ENCODE peak calls at places on chromosomes 5 and 9, in five cellular contexts. W is thoracic aorta, B is transverse colon, I is upper lobe of right lung, K is GM23338. E is an unnamed sample.

GRCh38 chr9:6764570-6765334 is 7.0 kb downstream of the KDM4C start:
- DNase-seq in W (no peak), B (no peak), I (no peak), K (peak; percentile 36), E (no peak)

GRCh38 chr9:81492710-81493447 is 196.5 kb downstream of the TLE1 start:
- DNase-seq in W (no peak), B (no peak), I (no peak), K (no peak), E (no peak)

GRCh38 chr5:143142596-143143435 is 260.7 kb downstream of the NR3C1 start:
- DNase-seq in W (peak; percentile 49), B (no peak), I (no peak), K (no peak), E (no peak)

GRCh38 chr9:2234371-2234893 is 219.3 kb downstream of the SMARCA2 start:
- DNase-seq in W (no peak), B (no peak), I (no peak), K (no peak), E (no peak)

GRCh38 chr5:14208071-14209021 is 65.2 kb downstream of the TRIO start:
- DNase-seq in W (no peak), B (peak; percentile 59), I (no peak), K (no peak), E (no peak)

GRCh38 chr5:176536132-176536901 is 885 bp downstream of the RNF44 start:
- DNase-seq in W (peak; percentile 53), B (peak; percentile 85), I (peak; percentile 90), K (peak; percentile 83), E (peak; percentile 57)

GRCh38 chr9:93129691-93130500 is 4.2 kb downstream of the NINJ1 start:
- DNase-seq in W (no peak), B (peak; percentile 12), I (no peak), K (no peak), E (no peak)

GRCh38 chr9:93120846-93121315 is 13.2 kb downstream of the NINJ1 start:
- DNase-seq in W (no peak), B (no peak), I (no peak), K (no peak), E (no peak)

GRCh38 chr9:36895744-36896260 is 138.3 kb downstream of the PAX5 start:
- DNase-seq in W (no peak), B (no peak), I (no peak), K (no peak), E (no peak)

GRCh38 chr5:1294839-1295649 is at the start of gene TERT:
- DNase-seq in W (no peak), B (peak; percentile 73), I (peak; percentile 67), K (peak; percentile 83), E (no peak)

GRCh38 chr5:137137013-137137632 is 362.0 kb downstream of the SPOCK1 start:
- DNase-seq in W (no peak), B (no peak), I (no peak), K (no peak), E (no peak)

GRCh38 chr9:134329886-134330285 is 3.6 kb downstream of the RXRA start:
- DNase-seq in W (no peak), B (peak; percentile 69), I (no peak), K (no peak), E (peak; percentile 38)

GRCh38 chr9:121133104-121133816 is 58.5 kb downstream of the CNTRL start:
- DNase-seq in W (no peak), B (peak; percentile 56), I (peak; percentile 79), K (peak; percentile 66), E (no peak)

GRCh38 chr9:20242767-20243166 is 379.5 kb downstream of the MLLT3 start:
- DNase-seq in W (no peak), B (no peak), I (no peak), K (peak; percentile 7), E (no peak)

GRCh38 chr5:43603535-43604363 is 769 bp downstream of the NNT start:
- DNase-seq in W (peak; percentile 28), B (peak; percentile 78), I (peak; percentile 82), K (peak; percentile 58), E (peak; percentile 68)

GRCh38 chr5:107739661-107740060 is 68.9 kb upstream of the EFNA5 start:
- DNase-seq in W (no peak), B (no peak), I (no peak), K (no peak), E (no peak)

GRCh38 chr5:90878549-90879196 is 320.1 kb downstream of the ADGRV1 start:
- DNase-seq in W (no peak), B (no peak), I (no peak), K (no peak), E (no peak)

GRCh38 chr5:90878081-90878480 is 319.5 kb downstream of the ADGRV1 start:
- DNase-seq in W (no peak), B (peak; percentile 13), I (no peak), K (no peak), E (no peak)

GRCh38 chr5:90876366-90876765 is 317.8 kb downstream of the ADGRV1 start:
- DNase-seq in W (no peak), B (no peak), I (no peak), K (no peak), E (no peak)

GRCh38 chr5:90875456-90875855 is 316.9 kb downstream of the ADGRV1 start:
- DNase-seq in W (no peak), B (no peak), I (no peak), K (no peak), E (no peak)

DNA sequence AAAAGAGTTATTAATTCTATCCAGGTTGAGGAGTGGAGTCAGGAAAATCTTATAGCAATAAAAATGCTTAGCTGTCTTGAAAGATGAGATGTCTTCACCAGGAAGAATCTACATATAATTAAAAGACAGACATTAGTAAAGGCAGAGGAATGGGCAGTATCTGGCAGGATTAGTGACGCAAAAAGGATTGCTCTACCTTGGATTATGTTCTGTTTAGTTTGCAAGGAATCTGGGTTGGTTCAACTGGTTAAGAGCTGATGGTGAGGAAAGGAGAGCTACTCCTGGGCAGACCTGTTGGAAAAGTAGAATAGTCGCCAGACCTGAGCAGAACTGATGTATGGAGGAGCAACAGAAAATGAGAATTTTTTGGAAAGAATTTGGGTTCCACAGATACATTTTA is 318.5 kb downstream of the ADGRV1 start:
- DNase-seq in W (no peak), B (no peak), I (no peak), K (no peak), E (no peak)
- H3K27ac ChIP-seq in W (no peak overlapping the region), B (no peak overlapping the region), I (no peak overlapping the region), K (no peak overlapping the region), E (no peak overlapping the region)

GRCh38 chr9:131678499-131679111 is 61.3 kb downstream of the RAPGEF1 start:
- DNase-seq in W (peak; percentile 58), B (peak; percentile 78), I (peak; percentile 77), K (peak; percentile 58), E (no peak)

GRCh38 chr9:131682261-131682660 is 57.6 kb downstream of the RAPGEF1 start:
- DNase-seq in W (no peak), B (no peak), I (no peak), K (no peak), E (no peak)

GRCh38 chr9:131677445-131678180 is 62.3 kb downstream of the RAPGEF1 start:
- DNase-seq in W (no peak), B (peak; percentile 50), I (no peak), K (no peak), E (no peak)

GRCh38 chr9:131677051-131677444 is 62.8 kb downstream of the RAPGEF1 start:
- DNase-seq in W (no peak), B (no peak), I (no peak), K (no peak), E (no peak)

DNA sequence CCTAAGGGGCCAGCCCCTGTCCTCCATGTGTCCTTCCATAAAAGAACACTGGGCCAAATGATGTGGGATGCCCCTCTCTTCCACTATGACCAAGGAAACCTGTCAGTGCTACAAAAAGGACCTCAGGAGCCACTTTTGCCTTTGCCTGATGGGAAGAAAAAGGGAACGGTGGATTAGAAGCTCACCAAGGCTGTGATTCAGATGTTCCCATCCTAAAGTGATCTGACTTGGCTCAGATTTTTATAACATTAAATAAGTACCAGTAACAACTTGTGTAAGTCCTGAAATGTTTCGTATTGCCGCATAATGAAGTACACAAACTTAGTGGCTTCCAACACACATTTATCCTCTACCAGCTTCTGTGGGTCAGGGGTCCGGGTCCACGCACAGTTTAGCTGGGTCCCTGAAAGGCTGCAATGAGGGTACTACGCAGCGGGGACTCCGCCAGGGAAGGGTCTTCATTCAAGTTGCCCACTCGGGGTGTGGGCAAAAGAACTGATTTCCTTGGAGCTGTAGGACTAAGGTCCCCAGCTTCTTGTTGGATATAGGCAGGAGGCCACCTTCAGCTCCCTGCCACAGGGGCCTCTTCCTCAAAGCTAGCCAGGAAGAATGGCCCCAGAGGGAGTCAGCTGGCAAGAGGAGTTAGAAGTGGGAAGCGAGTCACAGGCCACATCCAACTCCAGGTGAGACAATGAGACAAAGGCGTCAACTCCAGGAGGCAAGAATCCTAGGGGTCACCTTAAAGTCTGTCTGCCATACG is 60.4 kb downstream of the RAPGEF1 start:
- DNase-seq in W (no peak), B (no peak), I (no peak), K (no peak), E (no peak)
- H3K27ac ChIP-seq in W (peak overlapping the region; percentile 96), B (peak overlapping the region; percentile 80), I (peak overlapping the region; percentile 75), K (peak overlapping the region; percentile 82), E (peak overlapping the region; percentile 12)

GRCh38 chr5:174520420-174521396 is 203.7 kb upstream of the MSX2 start:
- DNase-seq in W (no peak), B (peak; percentile 10), I (no peak), K (peak; percentile 62), E (peak; percentile 31)

GRCh38 chr5:174523311-174524159 is 200.8 kb upstream of the MSX2 start:
- DNase-seq in W (no peak), B (no peak), I (no peak), K (no peak), E (no peak)

GRCh38 chr5:174518512-174518911 is 205.9 kb upstream of the MSX2 start:
- DNase-seq in W (no peak), B (no peak), I (no peak), K (no peak), E (no peak)

GRCh38 chr5:174526177-174526576 is 198.2 kb upstream of the MSX2 start:
- DNase-seq in W (no peak), B (no peak), I (no peak), K (no peak), E (no peak)

GRCh38 chr5:174522641-174523260 is 201.6 kb upstream of the MSX2 start:
- DNase-seq in W (no peak), B (no peak), I (no peak), K (no peak), E (no peak)
- H3K27ac ChIP-seq in W (no peak overlapping the region), B (no peak overlapping the region), I (no peak overlapping the region), K (no peak overlapping the region), E (no peak overlapping the region)

GRCh38 chr9:124771867-124772621 is 933 bp upstream of the NR6A1 start:
- DNase-seq in W (no peak), B (peak; percentile 75), I (peak; percentile 86), K (peak; percentile 90), E (peak; percentile 57)
- H3K27ac ChIP-seq in W (no peak overlapping the region), B (peak overlapping the region; percentile 90), I (peak overlapping the region; percentile 73), K (no peak overlapping the region), E (peak overlapping the region; percentile 4)

GRCh38 chr5:67793966-67794365 is 421.6 kb upstream of the PIK3R1 start:
- DNase-seq in W (no peak), B (no peak), I (no peak), K (no peak), E (no peak)
- H3K27ac ChIP-seq in W (no peak overlapping the region), B (no peak overlapping the region), I (no peak overlapping the region), K (no peak overlapping the region), E (no peak overlapping the region)

E was measured in substantia nigra.